ENCODE peak calls at places on chromosome 16, in six cellular contexts. C is endothelial cell; W is activated naive CD4-positive, alpha-beta T cell treated with anti-CD3 and anti-CD28 coated beads for 36 hours; Y is stimulated activated CD8-positive, alpha-beta memory T cell treated with anti-CD3 and anti-CD28 coated beads, Interleukin-15, amount 100 ng/mL, for 1 hour; Z is stimulated activated CD4-positive, alpha-beta T cell treated with anti-CD3 and anti-CD28 coated beads, Interleukin-2, amount 100 ng/mL, for 48 hours; L is aorta. X is an unnamed sample.

GRCh38 chr16:87344931-87345631 is 27.9 kb upstream of the C16orf95 start:
- DNase-seq in Y (peak; percentile 4), W (peak; percentile 73), L (no peak), Z (peak; percentile 5), C (no peak), X (no peak)

GRCh38 chr16:78200623-78201096 is 101.2 kb downstream of the WWOX start:
- DNase-seq in C (no peak), Y (no peak), L (no peak), Z (no peak), W (no peak), X (no peak)

GRCh38 chr16:67530013-67530939 is 1.6 kb downstream of the RIPOR1 start:
- DNase-seq in W (peak; percentile 54), C (no peak), L (peak; percentile 93), Y (no peak), Z (no peak), X (no peak)

GRCh38 chr16:79923431-79923830 is 322.9 kb upstream of the MAF start:
- DNase-seq in L (no peak), Z (no peak), W (no peak), Y (no peak), C (no peak), X (no peak)

GRCh38 chr16:923184-923583 is 47.6 kb downstream of the LMF1 start:
- DNase-seq in Z (no peak), L (no peak), Y (no peak), W (no peak), C (no peak), X (no peak)

GRCh38 chr16:25051446-25052160 is 36.4 kb upstream of the ARHGAP17 start:
- DNase-seq in Y (no peak), W (peak; percentile 39), Z (no peak), L (no peak), C (no peak), X (peak; percentile 34)

GRCh38 chr16:24841291-24841690 is 4.5 kb upstream of the SLC5A11 start:
- DNase-seq in Z (no peak), Y (no peak), C (no peak), L (no peak), W (no peak), X (no peak)

GRCh38 chr16:79190542-79190941 is 410.0 kb downstream of the MAF start:
- DNase-seq in L (no peak), Y (no peak), W (no peak), Z (no peak), C (no peak), X (no peak)

GRCh38 chr16:67645397-67646121 is 615 bp downstream of the CARMIL2 start:
- DNase-seq in L (no peak), C (no peak), Y (no peak), W (no peak), Z (no peak), X (no peak)

GRCh38 chr16:65070831-65071230 is 51.0 kb downstream of the CDH11 start:
- DNase-seq in Z (no peak), L (peak; percentile 62), Y (no peak), W (no peak), C (no peak), X (no peak)

GRCh38 chr16:75471723-75472634 is 7.5 kb upstream of the TMEM170A start:
- DNase-seq in W (peak; percentile 56), Y (no peak), L (peak; percentile 54), Z (peak; percentile 8), C (peak; percentile 56), X (peak; percentile 58)

GRCh38 chr16:10824111-10824893 is 5.7 kb upstream of the TVP23A start:
- DNase-seq in Z (no peak), Y (no peak), L (no peak), C (no peak), W (no peak), X (no peak)

GRCh38 chr16:66399930-66400329 is 27.2 kb upstream of the BEAN1 start:
- DNase-seq in Y (no peak), W (no peak), Z (no peak), C (no peak), L (no peak), X (no peak)

GRCh38 chr16:30600215-30600614 is 10.0 kb downstream of the ZNF689 start:
- DNase-seq in W (no peak), L (no peak), C (no peak), Y (no peak), Z (no peak), X (no peak)

GRCh38 chr16:56919099-56919800 is 12.7 kb upstream of the HERPUD1 start:
- DNase-seq in Y (no peak), C (no peak), W (no peak), Z (no peak), L (no peak), X (no peak)

GRCh38 chr16:30904114-30904780 is 7.8 kb downstream of the CTF1 start:
- DNase-seq in C (no peak), W (no peak), Z (no peak), Y (no peak), L (no peak), X (no peak)

GRCh38 chr16:73531021-73531420 is 483.1 kb upstream of the ZFHX3 start:
- DNase-seq in Y (no peak), C (no peak), Z (no peak), W (no peak), L (no peak), X (no peak)

GRCh38 chr16:58414938-58415451 is 22.7 kb downstream of the GINS3 start:
- DNase-seq in Y (no peak), L (no peak), C (no peak), Z (no peak), W (no peak), X (no peak)

GRCh38 chr16:57271867-57272495 is 12.5 kb downstream of the PLLP start:
- DNase-seq in W (no peak), L (no peak), C (no peak), Y (no peak), Z (no peak), X (no peak)

GRCh38 chr16:51391798-51392511 is 240.9 kb upstream of the SALL1 start:
- DNase-seq in W (no peak), C (no peak), Y (no peak), Z (no peak), L (no peak), X (no peak)

GRCh38 chr16:12236491-12237030 is 260.0 kb downstream of the SNX29 start:
- DNase-seq in C (no peak), L (no peak), Z (no peak), W (no peak), Y (no peak), X (no peak)

GRCh38 chr16:75482434-75483205 is 12.6 kb downstream of the CHST6 start:
- DNase-seq in L (no peak), W (no peak), Y (no peak), C (no peak), Z (no peak), X (no peak)

GRCh38 chr16:12658506-12658905 is 145.2 kb downstream of the CPPED1 start:
- DNase-seq in L (no peak), Z (no peak), W (no peak), Y (no peak), C (no peak), X (no peak)

GRCh38 chr16:70646260-70647241 is at the start of gene IL34:
- DNase-seq in L (peak; percentile 59), Y (no peak), W (no peak), Z (no peak), C (no peak), X (no peak)

GRCh38 chr16:595942-596735 is 6.3 kb downstream of the RAB40C start:
- DNase-seq in Z (no peak), L (no peak), W (no peak), Y (no peak), C (no peak), X (no peak)

GRCh38 chr16:46972429-46972970 is 974 bp downstream of the DNAJA2 start:
- DNase-seq in L (no peak), Z (no peak), Y (no peak), C (no peak), W (no peak), X (peak; percentile 46)

GRCh38 chr16:15899538-15900100 is 11.2 kb upstream of the CEP20 start:
- DNase-seq in Y (no peak), Z (peak; percentile 25), W (peak; percentile 59), L (no peak), C (no peak), X (peak; percentile 88)

GRCh38 chr16:2465653-2466415 is 5.3 kb upstream of the NTN3 start:
- DNase-seq in W (no peak), Z (no peak), C (no peak), Y (no peak), L (no peak), X (no peak)

GRCh38 chr16:57113042-57113453 is 20.7 kb downstream of the CPNE2 start:
- DNase-seq in Z (no peak), C (no peak), L (no peak), Y (no peak), W (no peak), X (peak; percentile 64)

GRCh38 chr16:75087040-75087979 is 29.3 kb downstream of the LDHD start:
- DNase-seq in C (peak; percentile 35), W (no peak), Z (no peak), Y (no peak), L (no peak), X (peak; percentile 18)

GRCh38 chr16:57996406-57997175 is 3.9 kb downstream of the ZNF319 start:
- DNase-seq in W (no peak), L (no peak), Z (no peak), Y (no peak), C (no peak), X (no peak)

GRCh38 chr16:11748404-11749254 is 6.0 kb upstream of the TXNDC11 start:
- DNase-seq in W (no peak), L (no peak), Z (no peak), C (no peak), Y (no peak), X (no peak)

GRCh38 chr16:54511181-54511731 is 224.7 kb upstream of the IRX3 start:
- DNase-seq in C (no peak), Z (no peak), Y (no peak), W (no peak), L (no peak), X (no peak)

GRCh38 chr16:31350275-31351005 is 4.5 kb upstream of the ITGAX start:
- DNase-seq in Y (no peak), Z (no peak), W (no peak), C (no peak), L (peak; percentile 70), X (peak; percentile 23)

GRCh38 chr16:75065149-75065807 is 51.3 kb downstream of the LDHD start:
- DNase-seq in Y (no peak), C (no peak), Z (no peak), L (no peak), W (peak; percentile 56), X (no peak)